ENCODE peak calls at places on chromosome 11, in seven cellular contexts. X, I, J, M, O, N and Q are unnamed samples.

GRCh38 chr11:79691445-79691844 is 250.6 kb upstream of the TENM4 start:
- DNase-seq in X (no peak), I (no peak), J (no peak), M (no peak), O (no peak), N (no peak), Q (no peak)

GRCh38 chr11:129910360-129910759 is 15.0 kb upstream of the NFRKB start:
- DNase-seq in X (no peak), I (no peak), J (no peak), M (no peak), O (no peak), N (no peak), Q (no peak)

GRCh38 chr11:111414267-111414931 is 35.3 kb upstream of the POU2AF1 start:
- DNase-seq in X (no peak), I (no peak), J (peak), M (no peak), O (no peak), N (no peak), Q (no peak)

GRCh38 chr11:34633640-34633989 is 12.7 kb downstream of the EHF start:
- DNase-seq in X (no peak), I (no peak), J (no peak), M (no peak), O (no peak), N (no peak), Q (no peak)

GRCh38 chr11:12599408-12600143 is 74.6 kb upstream of the TEAD1 start:
- DNase-seq in X (no peak), I (peak), J (peak), M (no peak), O (no peak), N (peak), Q (peak)

GRCh38 chr11:2746401-2747230 is 46.8 kb upstream of the KCNQ1OT1 start:
- DNase-seq in X (no peak), I (no peak), J (no peak), M (no peak), O (no peak), N (no peak), Q (no peak)

GRCh38 chr11:10488581-10489443 is 33.7 kb downstream of the AMPD3 start:
- DNase-seq in X (no peak), I (no peak), J (peak), M (no peak), O (peak), N (peak), Q (no peak)

GRCh38 chr11:20042717-20043392 is 117.4 kb downstream of the DBX1 start:
- DNase-seq in X (no peak), I (peak), J (no peak), M (no peak), O (no peak), N (no peak), Q (no peak)

GRCh38 chr11:102446606-102447005 is 6.0 kb downstream of the TMEM123 start:
- DNase-seq in X (peak), I (no peak), J (no peak), M (no peak), O (no peak), N (no peak), Q (peak)

GRCh38 chr11:127182586-127183203 is 182.1 kb upstream of the KIRREL3 start:
- DNase-seq in X (no peak), I (no peak), J (no peak), M (no peak), O (no peak), N (no peak), Q (no peak)

GRCh38 chr11:78838417-78838816 is 263.8 kb upstream of the NARS2 start:
- DNase-seq in X (no peak), I (no peak), J (no peak), M (no peak), O (no peak), N (no peak), Q (no peak)

GRCh38 chr11:63490551-63491239 is at the start of gene PLAAT5:
- DNase-seq in X (no peak), I (no peak), J (peak), M (no peak), O (peak), N (no peak), Q (no peak)

GRCh38 chr11:8527939-8528338 is 66.1 kb downstream of the STK33 start:
- DNase-seq in X (no peak), I (no peak), J (no peak), M (no peak), O (no peak), N (no peak), Q (no peak)

GRCh38 chr11:134630896-134631295 is 218.9 kb upstream of the B3GAT1 start:
- DNase-seq in X (no peak), I (no peak), J (no peak), M (no peak), O (no peak), N (no peak), Q (no peak)

GRCh38 chr11:12677131-12677530 is 2.9 kb downstream of the TEAD1 start:
- DNase-seq in X (no peak), I (no peak), J (no peak), M (no peak), O (no peak), N (no peak), Q (peak)

GRCh38 chr11:46668480-46669085 is 31.8 kb downstream of the ARHGAP1 start:
- DNase-seq in X (no peak), I (no peak), J (no peak), M (no peak), O (no peak), N (no peak), Q (no peak)

GRCh38 chr11:11427185-11427944 is 74.3 kb upstream of the CSNK2A3 start:
- DNase-seq in X (no peak), I (no peak), J (no peak), M (no peak), O (no peak), N (no peak), Q (no peak)

GRCh38 chr11:134862168-134862567 is 450.1 kb upstream of the B3GAT1 start:
- DNase-seq in X (no peak), I (no peak), J (no peak), M (no peak), O (no peak), N (no peak), Q (no peak)

GRCh38 chr11:24575392-24575791 is 78.5 kb downstream of the LUZP2 start:
- DNase-seq in X (no peak), I (no peak), J (no peak), M (no peak), O (no peak), N (no peak), Q (no peak)

GRCh38 chr11:4921796-4922195 is 2.3 kb downstream of the OR51G1 start:
- DNase-seq in X (no peak), I (no peak), J (no peak), M (no peak), O (no peak), N (no peak), Q (no peak)

GRCh38 chr11:8690374-8691342 is 8.1 kb downstream of the RPL27A start:
- DNase-seq in X (no peak), I (no peak), J (no peak), M (no peak), O (no peak), N (no peak), Q (no peak)

GRCh38 chr11:44651535-44652130 is 75.1 kb upstream of the TSPAN18 start:
- DNase-seq in X (no peak), I (no peak), J (no peak), M (no peak), O (no peak), N (no peak), Q (no peak)

GRCh38 chr11:27420722-27421572 is 51.6 kb downstream of the LGR4 start:
- DNase-seq in X (peak), I (no peak), J (no peak), M (no peak), O (no peak), N (no peak), Q (no peak)

GRCh38 chr11:72075109-72075508 is 5.2 kb downstream of the NUMA1 start:
- DNase-seq in X (no peak), I (no peak), J (no peak), M (no peak), O (no peak), N (no peak), Q (peak)

GRCh38 chr11:60867871-60868681 is 734 bp downstream of the ZP1 start:
- DNase-seq in X (no peak), I (no peak), J (no peak), M (no peak), O (no peak), N (no peak), Q (no peak)

GRCh38 chr11:18727499-18728236 is 1.7 kb upstream of the IGSF22 start:
- DNase-seq in X (peak), I (peak), J (peak), M (peak), O (no peak), N (peak), Q (peak)

GRCh38 chr11:61690706-61691377 is 10.7 kb downstream of the DAGLA start:
- DNase-seq in X (no peak), I (no peak), J (no peak), M (no peak), O (no peak), N (no peak), Q (no peak)

GRCh38 chr11:103681855-103682254 is 354.6 kb upstream of the DDI1 start:
- DNase-seq in X (no peak), I (no peak), J (no peak), M (no peak), O (no peak), N (no peak), Q (no peak)

GRCh38 chr11:71962428-71963038 is 33.7 kb downstream of the RNF121 start:
- DNase-seq in X (peak), I (no peak), J (no peak), M (no peak), O (no peak), N (peak), Q (peak)

GRCh38 chr11:41497974-41498373 is 38.5 kb upstream of the LRRC4C start:
- DNase-seq in X (peak), I (no peak), J (no peak), M (no peak), O (no peak), N (no peak), Q (no peak)